ENCODE peak calls at places on chromosome 11, in four cellular contexts. H, A, W and Y are unnamed samples.

GRCh38 chr11:103327721-103328120 is 218.5 kb downstream of the DYNC2H1 start:
- DNase-seq in H (peak), A (no peak), W (no peak), Y (no peak)

GRCh38 chr11:83006877-83007330 is 64.8 kb downstream of the RAB30 start:
- DNase-seq in H (no peak), A (peak), W (no peak), Y (no peak)

GRCh38 chr11:8613036-8613435 is 19.0 kb upstream of the STK33 start:
- DNase-seq in H (no peak), A (no peak), W (no peak), Y (no peak)

GRCh38 chr11:7977251-7977917 is 9.8 kb upstream of the EIF3F start:
- DNase-seq in H (peak), A (no peak), W (no peak), Y (no peak)

GRCh38 chr11:15367695-15368094 is 253.0 kb downstream of the INSC start:
- DNase-seq in H (no peak), A (no peak), W (no peak), Y (no peak)

GRCh38 chr11:121681536-121681935 is 228.8 kb upstream of the SORL1-AS1 start:
- DNase-seq in H (peak), A (no peak), W (no peak), Y (no peak)

GRCh38 chr11:111601979-111602864 is at the start of gene SIK2:
- DNase-seq in H (peak), A (peak), W (peak), Y (peak)

GRCh38 chr11:19560156-19560555 is 152.5 kb upstream of the NAV2 start:
- DNase-seq in H (no peak), A (no peak), W (no peak), Y (no peak)

GRCh38 chr11:43920598-43921419 is 21.6 kb upstream of the C11orf96 start:
- DNase-seq in H (peak), A (no peak), W (peak), Y (peak)

GRCh38 chr11:111947143-111947542 is 10.0 kb downstream of the DIXDC1 start:
- DNase-seq in H (no peak), A (no peak), W (no peak), Y (no peak)

GRCh38 chr11:117427356-117427874 is 99.8 kb downstream of the CEP164 start:
- DNase-seq in H (no peak), A (no peak), W (no peak), Y (no peak)

GRCh38 chr11:105000797-105001196 is 22.2 kb downstream of the CASP5 start:
- DNase-seq in H (no peak), A (peak), W (peak), Y (peak)

GRCh38 chr11:16809901-16810668 is 71.6 kb downstream of the C11orf58 start:
- DNase-seq in H (peak), A (no peak), W (no peak), Y (no peak)

GRCh38 chr11:76903325-76903724 is 42.6 kb downstream of the ACER3 start:
- DNase-seq in H (no peak), A (no peak), W (no peak), Y (no peak)

GRCh38 chr11:196786-197731 is 4.2 kb downstream of the SCGB1C1 start:
- DNase-seq in H (no peak), A (no peak), W (no peak), Y (no peak)

GRCh38 chr11:12061851-12062560 is 48.4 kb upstream of the MICAL2 start:
- DNase-seq in H (no peak), A (no peak), W (no peak), Y (no peak)

GRCh38 chr11:8363924-8364323 is 100.2 kb upstream of the LMO1 start:
- DNase-seq in H (no peak), A (no peak), W (no peak), Y (no peak)

GRCh38 chr11:74134661-74135515 is 35.9 kb downstream of the C2CD3 start:
- DNase-seq in H (peak), A (no peak), W (no peak), Y (no peak)

GRCh38 chr11:66267379-66268209 is 845 bp upstream of the RAB1B start:
- DNase-seq in H (peak), A (peak), W (peak), Y (peak)

GRCh38 chr11:114524122-114524521 is 35.6 kb downstream of the NXPE1 start:
- DNase-seq in H (no peak), A (no peak), W (no peak), Y (no peak)

GRCh38 chr11:72069200-72069599 is 11.1 kb downstream of the NUMA1 start:
- DNase-seq in H (no peak), A (no peak), W (no peak), Y (no peak)

GRCh38 chr11:119055901-119056300 is 1.1 kb downstream of the HYOU1 start:
- DNase-seq in H (peak), A (no peak), W (peak), Y (peak)

GRCh38 chr11:128884703-128885338 is 6.3 kb upstream of the KCNJ5 start:
- DNase-seq in H (peak), A (no peak), W (peak), Y (peak)

GRCh38 chr11:28799316-28799715 is 691.1 kb downstream of the METTL15 start:
- DNase-seq in H (no peak), A (no peak), W (no peak), Y (no peak)

GRCh38 chr11:68149417-68149816 is 28.2 kb upstream of the CHKA start:
- DNase-seq in H (no peak), A (no peak), W (no peak), Y (no peak)

DNA sequence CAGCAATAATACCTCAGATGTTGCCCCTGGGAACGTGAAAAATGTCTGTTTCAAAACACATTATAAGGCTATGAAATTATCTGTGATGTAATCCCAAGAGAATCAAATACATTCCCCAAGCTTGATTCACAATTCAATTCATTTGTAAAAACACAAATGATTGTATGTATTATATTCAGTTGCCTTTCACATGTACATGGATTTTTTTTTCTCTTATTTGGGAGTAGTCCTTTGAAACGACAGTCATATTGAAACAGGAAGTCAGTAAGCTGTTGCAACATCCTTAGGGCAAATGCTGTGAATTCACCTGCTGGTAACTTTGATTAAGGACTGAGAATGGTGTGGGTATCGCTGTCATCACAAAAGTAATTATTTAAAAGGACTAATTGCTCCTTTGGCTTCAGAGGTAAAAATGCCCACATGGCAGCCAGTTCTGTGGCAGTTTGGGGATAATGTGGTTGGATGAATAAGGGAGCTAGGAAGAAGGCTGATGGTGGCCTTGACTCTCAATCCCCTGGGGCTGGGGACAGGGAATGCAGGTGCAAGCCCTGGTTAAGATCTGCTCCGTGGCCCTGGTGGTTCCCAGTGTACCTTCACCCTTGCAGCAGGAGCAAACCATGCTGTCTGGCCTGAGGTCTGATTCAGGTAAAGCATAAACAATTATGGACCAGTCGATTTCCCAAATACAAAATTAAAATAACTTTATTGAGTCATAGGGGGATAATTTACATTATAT is 13.3 kb downstream of the EHF start:
- DNase-seq in H (peak), A (no peak), W (no peak), Y (no peak)
- TF ChIP-seq ELK1 in H (no peak), A (no peak), W (no peak), Y (no peak)

GRCh38 chr11:86893235-86893634 is 62.0 kb downstream of the FZD4 start:
- DNase-seq in H (no peak), A (no peak), W (no peak), Y (no peak)
- TF ChIP-seq ELK1 in H (no peak), A (no peak), W (no peak), Y (no peak)

DNA sequence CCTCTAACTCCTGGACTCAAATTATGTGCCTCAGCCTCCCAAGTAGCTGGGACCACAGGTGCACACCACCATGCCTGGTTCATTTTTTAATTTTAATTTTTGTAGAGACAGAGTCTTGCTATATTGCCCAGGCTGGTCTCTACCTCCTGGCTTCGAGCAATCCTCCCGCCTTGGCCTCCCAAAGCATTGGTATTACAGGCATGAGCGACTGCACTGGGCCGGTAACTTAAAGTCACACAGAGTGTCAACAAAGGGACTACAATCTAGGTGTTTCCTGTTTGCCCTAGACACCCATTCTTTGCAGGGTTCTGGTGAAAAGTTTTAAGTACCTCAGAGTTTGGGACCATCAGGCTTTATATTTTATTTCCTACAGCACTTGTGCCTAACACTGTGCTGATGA is 8.4 kb downstream of the UVRAG start:
- DNase-seq in H (no peak), A (no peak), W (no peak), Y (no peak)
- TF ChIP-seq ELK1 in H (no peak), A (no peak), W (no peak), Y (no peak)

DNA sequence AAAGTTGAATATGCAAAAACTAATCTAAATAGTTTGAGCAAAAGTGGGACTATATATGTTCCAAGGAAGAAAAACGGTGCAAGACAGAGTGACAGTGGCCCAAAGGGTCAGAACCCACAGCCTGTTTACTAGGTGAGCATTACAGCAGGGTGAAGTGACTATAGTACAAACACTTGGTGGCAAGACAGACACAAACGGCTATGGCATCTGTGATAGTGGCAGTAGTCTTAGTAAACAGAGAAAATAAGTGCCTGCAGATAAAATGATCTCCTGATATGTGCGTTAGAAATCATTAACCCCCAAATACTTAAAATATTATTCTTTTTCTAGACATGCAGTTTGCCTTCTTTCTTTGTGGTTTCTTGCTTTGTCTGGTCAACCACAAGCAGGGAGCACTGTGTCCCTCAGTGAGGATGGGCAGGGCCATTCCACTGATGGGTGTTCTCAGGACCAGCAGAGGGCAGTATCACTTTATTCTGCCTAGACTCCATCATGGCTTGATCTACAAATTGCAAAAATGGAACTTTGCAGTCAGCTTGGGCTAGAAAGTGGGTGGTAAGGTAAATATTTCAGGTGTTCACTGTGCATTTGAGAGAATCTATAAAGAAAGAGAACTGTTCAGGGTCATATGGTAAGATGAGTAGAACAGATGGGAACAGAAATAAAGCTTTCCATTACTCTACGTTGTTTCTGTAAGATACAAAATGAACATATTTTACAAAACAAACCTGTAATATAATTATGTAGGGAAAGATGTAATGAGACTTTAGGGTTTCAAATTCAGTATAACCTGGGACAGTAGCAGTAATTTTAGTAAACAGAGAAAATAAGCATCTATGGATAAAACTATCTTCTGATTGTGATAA is 198.2 kb downstream of the SWAP70 start:
- DNase-seq in H (peak), A (peak), W (peak), Y (peak)
- TF ChIP-seq ELK1 in H (no peak), A (no peak), W (no peak), Y (no peak)

GRCh38 chr11:60127311-60127811 is 38.9 kb downstream of the MS4A2 start:
- DNase-seq in H (no peak), A (no peak), W (no peak), Y (no peak)

GRCh38 chr11:60129853-60130252 is 41.4 kb downstream of the MS4A2 start:
- DNase-seq in H (no peak), A (no peak), W (no peak), Y (no peak)

GRCh38 chr11:60131943-60132342 is 43.5 kb downstream of the MS4A2 start:
- DNase-seq in H (no peak), A (no peak), W (no peak), Y (no peak)

GRCh38 chr11:60128376-60128775 is 39.9 kb downstream of the MS4A2 start:
- DNase-seq in H (no peak), A (no peak), W (no peak), Y (no peak)

GRCh38 chr11:60130496-60130895 is 42.0 kb downstream of the MS4A2 start:
- DNase-seq in H (no peak), A (no peak), W (peak), Y (peak)
- TF ChIP-seq ELK1 in H (no peak), A (no peak), W (no peak), Y (no peak)

DNA sequence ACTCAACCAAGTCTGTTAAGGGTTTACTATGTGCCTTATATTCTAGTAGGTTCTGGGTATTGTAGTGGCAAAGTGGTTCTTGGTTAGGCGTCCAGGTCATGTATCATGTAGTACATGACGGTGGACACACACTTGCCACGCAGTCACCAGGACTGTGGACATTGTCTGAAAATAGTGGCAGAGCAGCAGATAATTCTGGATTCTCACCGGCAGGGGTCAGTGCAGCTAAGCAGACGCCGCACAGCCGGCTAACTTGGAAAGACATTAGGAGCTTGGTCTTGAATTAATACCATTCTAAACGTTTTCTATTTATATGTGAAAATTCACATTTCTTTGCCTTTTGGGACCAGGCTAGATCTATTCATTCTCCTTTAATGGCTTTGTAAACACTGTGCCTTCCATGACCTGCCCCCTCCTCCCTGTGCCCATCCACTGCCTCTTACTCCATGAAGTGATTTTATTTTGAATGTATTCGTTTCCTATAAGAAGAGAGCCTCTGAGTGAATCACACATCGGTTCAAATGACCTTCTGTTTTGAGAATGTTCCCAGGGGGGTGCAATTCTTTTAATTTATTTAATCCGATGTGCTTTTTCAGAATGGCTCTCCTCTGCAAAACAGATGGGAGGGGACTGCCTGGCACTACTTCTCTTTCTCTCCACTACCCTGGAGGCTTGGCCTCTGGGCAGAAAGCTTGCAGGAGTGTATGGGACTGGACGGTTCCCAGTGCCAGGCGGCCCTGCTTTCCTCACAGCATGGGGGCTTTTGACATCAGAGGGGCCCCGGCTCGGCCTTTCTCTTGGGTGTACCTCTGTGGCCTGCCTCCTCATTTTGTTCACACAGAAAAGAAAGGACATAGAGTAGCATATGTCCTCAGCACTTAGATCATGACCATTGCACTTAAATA is 378.0 kb downstream of the NTM start:
- DNase-seq in H (peak), A (no peak), W (peak), Y (peak)
- TF ChIP-seq ELK1 in H (no peak), A (no peak), W (no peak), Y (no peak)

GRCh38 chr11:63892233-63892632 is 24.7 kb downstream of the RCOR2 start:
- DNase-seq in H (peak), A (no peak), W (no peak), Y (no peak)

GRCh38 chr11:63889344-63889743 is 27.6 kb downstream of the RCOR2 start:
- DNase-seq in H (no peak), A (no peak), W (no peak), Y (no peak)

GRCh38 chr11:63890368-63890767 is 26.6 kb downstream of the RCOR2 start:
- DNase-seq in H (no peak), A (no peak), W (no peak), Y (no peak)

GRCh38 chr11:63887600-63887999 is 29.4 kb downstream of the RCOR2 start:
- DNase-seq in H (no peak), A (no peak), W (no peak), Y (no peak)

GRCh38 chr11:63888170-63889086 is 28.5 kb downstream of the RCOR2 start:
- DNase-seq in H (peak), A (no peak), W (peak), Y (no peak)
- TF ChIP-seq ELK1 in H (no peak), A (no peak), W (no peak), Y (no peak)